ENCODE peak calls at places on chromosomes 3 and 15, in six cellular contexts. C is left colon; H is gastroesophageal sphincter; I is mucosa of descending colon; O is stimulated activated naive CD8-positive, alpha-beta T cell treated with anti-CD3 and anti-CD28 coated beads, Interleukin-15, amount 100 ng/mL, for 72 hours; U is WTC11. R is an unnamed sample.

GRCh38 chr15:55915221-55915620 is 78.2 kb downstream of the NEDD4 start:
- ATAC-seq in C (no peak), H (no peak), I (no peak), O (no peak), U (no peak), R (no peak)

GRCh38 chr15:51243774-51244173 is 94.6 kb downstream of the CYP19A1 start:
- ATAC-seq in C (no peak), H (no peak), I (no peak), O (peak), U (no peak), R (peak)

GRCh38 chr15:60006203-60006782 is 2.2 kb downstream of the FOXB1 start:
- ATAC-seq in C (peak), H (no peak), I (peak), O (peak), U (peak), R (peak)

GRCh38 chr3:194204036-194204792 is 68.3 kb downstream of the HES1 start:
- ATAC-seq in C (peak), H (no peak), I (peak), O (peak), U (peak), R (peak)

GRCh38 chr15:39616731-39617455 is 36.0 kb downstream of the THBS1 start:
- ATAC-seq in C (peak), H (no peak), I (peak), O (no peak), U (no peak), R (peak)

GRCh38 chr3:31610700-31611275 is 78.1 kb downstream of the STT3B start:
- ATAC-seq in C (peak), H (no peak), I (peak), O (no peak), U (no peak), R (no peak)

GRCh38 chr3:39428745-39429201 is 22.3 kb downstream of the RPSA start:
- ATAC-seq in C (no peak), H (peak), I (no peak), O (no peak), U (peak), R (no peak)

GRCh38 chr15:60508442-60508841 is 29.5 kb upstream of the ICE2 start:
- ATAC-seq in C (no peak), H (no peak), I (no peak), O (peak), U (no peak), R (peak)

R was measured in activated T-helper 17 cell treated with anti-CD3 and anti-CD28 coated beads, Interleukin-2, amount 50 U/mL, for 72 hours.